ENCODE peak calls at places on chromosomes 12 and 14, in five cellular contexts. S is left ventricle myocardium inferior, A is pancreas, N is fibroblast of lung, F is NAMALWA. Z is an unnamed sample.

GRCh38 chr12:31874961-31875608 is 84.1 kb upstream of the RESF1 start:
- DNase-seq in F (peak; percentile 44), N (peak; percentile 78), A (peak; percentile 57), S (peak; percentile 55), Z (peak; percentile 90)

GRCh38 chr12:56896082-56896481 is 38.1 kb downstream of the SDR9C7 start:
- DNase-seq in N (no peak), A (no peak), F (no peak), S (no peak), Z (no peak)

GRCh38 chr14:56118611-56119181 is 485 bp downstream of the PELI2 start:
- DNase-seq in S (peak; percentile 41), F (no peak), N (no peak), A (no peak), Z (no peak)

GRCh38 chr12:100083308-100083707 is 59.4 kb downstream of the BLTP3B start:
- DNase-seq in N (no peak), F (no peak), A (no peak), S (no peak), Z (no peak)

GRCh38 chr12:79618848-79619404 is 71.8 kb downstream of the PAWR start:
- DNase-seq in S (no peak), N (peak; percentile 78), F (no peak), A (no peak), Z (no peak)

GRCh38 chr12:95646781-95647184 is 95.5 kb upstream of the USP44 start:
- DNase-seq in N (peak; percentile 83), A (no peak), F (no peak), S (no peak), Z (no peak)

GRCh38 chr14:44170099-44170498 is 337.0 kb downstream of the FSCB start:
- DNase-seq in F (no peak), S (no peak), N (no peak), A (no peak), Z (no peak)

GRCh38 chr12:58074259-58074658 is 132.9 kb downstream of the ATP23 start:
- DNase-seq in A (no peak), N (no peak), S (no peak), F (no peak), Z (no peak)

GRCh38 chr12:110426300-110426910 is 22.9 kb upstream of the ANAPC7 start:
- DNase-seq in N (no peak), S (no peak), F (no peak), A (no peak), Z (no peak)

GRCh38 chr12:103387385-103387784 is 108.4 kb downstream of the C12orf42 start:
- DNase-seq in F (no peak), A (no peak), N (no peak), S (no peak), Z (peak; percentile 29)

GRCh38 chr12:46473634-46474201 is 101.1 kb upstream of the SLC38A2 start:
- DNase-seq in A (peak; percentile 70), F (no peak), S (peak; percentile 64), N (peak; percentile 96), Z (peak; percentile 78)

GRCh38 chr14:56810850-56811595 is 744 bp upstream of the OTX2 start:
- DNase-seq in S (no peak), A (no peak), N (no peak), F (no peak), Z (no peak)

GRCh38 chr12:89470741-89471504 is 53.7 kb downstream of the GALNT4 start:
- DNase-seq in F (peak; percentile 61), A (no peak), S (no peak), N (peak; percentile 30), Z (peak; percentile 62)

Z was measured in KBM-7.